ENCODE peak calls at places on chromosomes 16 and 17, in nine cellular contexts. F is germinal center; R is central memory CD4-positive, alpha-beta T cell; A is AG10803; B is effector CD4-positive, alpha-beta T cell; Y is DMS 273 treated with DMSO at 0.1 percent for 48 hours; Q is GM13977; Z is left cardiac atrium; V is ACHN. M is an unnamed sample.

GRCh38 chr17:40322417-40323315 is 13.7 kb downstream of the RARA start:
- DNase-seq in B (peak; percentile 90), R (peak; percentile 96), Y (no peak), Z (peak; percentile 86), Q (peak; percentile 89), F (peak; percentile 89), V (peak; percentile 76), A (peak; percentile 87), M (peak; percentile 79)

GRCh38 chr16:58426960-58427359 is 34.7 kb downstream of the GINS3 start:
- DNase-seq in V (no peak), Q (no peak), Z (peak; percentile 58), B (no peak), A (no peak), F (no peak), R (no peak), Y (no peak), M (no peak)

GRCh38 chr16:22890976-22891375 is 77.0 kb downstream of the HS3ST2 start:
- DNase-seq in R (no peak), Y (no peak), B (no peak), Z (no peak), A (no peak), V (no peak), F (no peak), Q (no peak), M (no peak)

GRCh38 chr17:12391468-12391867 is 274.2 kb upstream of the MYOCD start:
- DNase-seq in F (no peak), A (peak; percentile 5), Q (no peak), Z (no peak), Y (no peak), V (no peak), B (no peak), R (no peak), M (peak; percentile 11)

GRCh38 chr17:46158323-46159296 is 34.6 kb downstream of the KANSL1 start:
- DNase-seq in Q (no peak), V (no peak), A (no peak), F (no peak), B (no peak), Z (no peak), R (no peak), Y (peak; percentile 30), M (no peak)

GRCh38 chr17:69967910-69968411 is 107.1 kb upstream of the KCNJ16 start:
- DNase-seq in V (no peak), F (no peak), Z (no peak), B (no peak), Q (no peak), Y (no peak), R (no peak), A (peak; percentile 100), M (peak; percentile 90)

GRCh38 chr16:75172578-75172977 is 24.3 kb downstream of the ZFP1 start:
- DNase-seq in R (no peak), B (no peak), V (no peak), Y (no peak), F (no peak), Q (no peak), Z (no peak), A (no peak), M (no peak)

GRCh38 chr17:53722407-53722806 is 100.3 kb upstream of the KIF2B start:
- DNase-seq in Z (no peak), Y (no peak), A (peak; percentile 98), R (no peak), Q (no peak), V (peak; percentile 100), B (no peak), F (no peak), M (peak; percentile 97)

GRCh38 chr17:46940692-46941404 is 17.9 kb downstream of the GOSR2 start:
- DNase-seq in F (peak; percentile 89), Y (peak; percentile 40), Z (peak; percentile 80), A (peak; percentile 77), R (peak; percentile 46), V (peak; percentile 70), Q (peak; percentile 82), B (peak; percentile 44), M (peak; percentile 70)

GRCh38 chr16:73048292-73049050 is 543 bp upstream of the ZFHX3 start:
- DNase-seq in Z (peak; percentile 79), A (peak; percentile 60), V (peak; percentile 48), Q (no peak), B (no peak), R (no peak), F (no peak), Y (no peak), M (no peak)

GRCh38 chr17:56598471-56598870 is 5.0 kb downstream of the NOG start:
- DNase-seq in B (no peak), R (no peak), Q (no peak), A (peak; percentile 49), V (peak; percentile 90), F (no peak), Y (no peak), Z (no peak), M (peak; percentile 5)

GRCh38 chr17:31581022-31581483 is 189.6 kb downstream of the RAB11FIP4 start:
- DNase-seq in V (peak; percentile 90), Y (peak; percentile 17), A (peak; percentile 88), Q (no peak), F (no peak), B (no peak), Z (peak; percentile 83), R (no peak), M (peak; percentile 71)

GRCh38 chr17:20999841-21000532 is 42.8 kb downstream of the USP22 start:
- DNase-seq in A (no peak), Z (no peak), Q (no peak), V (no peak), R (no peak), Y (no peak), F (no peak), B (no peak), M (no peak)

GRCh38 chr16:56960681-56961281 is 969 bp upstream of the CETP start:
- DNase-seq in Z (peak; percentile 20), F (no peak), V (no peak), A (no peak), R (no peak), B (no peak), Q (no peak), Y (no peak), M (no peak)

GRCh38 chr17:13631541-13631940 is 29.8 kb upstream of the HS3ST3A1 start:
- DNase-seq in Q (no peak), Z (no peak), B (no peak), V (no peak), A (no peak), F (no peak), R (no peak), Y (no peak), M (no peak)

GRCh38 chr17:78377858-78378224 is 608 bp upstream of the PGS1 start:
- DNase-seq in V (no peak), A (no peak), Q (no peak), F (no peak), B (no peak), R (no peak), Y (no peak), Z (no peak), M (no peak)

GRCh38 chr16:85321856-85322271 is 209.6 kb upstream of the CIBAR2 start:
- DNase-seq in F (no peak), B (no peak), A (peak; percentile 95), V (peak; percentile 20), R (no peak), Q (no peak), Y (no peak), Z (peak; percentile 98), M (peak; percentile 99)